ENCODE peak calls at places on chromosomes 6 and 20, in five cellular contexts. C, E, F, N and B are unnamed samples.

GRCh38 chr6:170178561-170179477 is 112.1 kb downstream of the DLL1 start:
- DNase-seq in C (peak), E (no peak), F (no peak), N (peak), B (no peak)

GRCh38 chr6:36289281-36290018 is 19.6 kb downstream of the PNPLA1 start:
- DNase-seq in C (no peak), E (no peak), F (no peak), N (no peak), B (no peak)

GRCh38 chr20:20780127-20780822 is 67.8 kb upstream of the RALGAPA2 start:
- DNase-seq in C (no peak), E (peak), F (peak), N (no peak), B (no peak)

GRCh38 chr6:81820979-81821378 is 68.5 kb upstream of the TENT5A start:
- DNase-seq in C (no peak), E (no peak), F (peak), N (no peak), B (no peak)

GRCh38 chr6:1615651-1616420 is 6.1 kb downstream of the FOXC1 start:
- DNase-seq in C (no peak), E (no peak), F (no peak), N (no peak), B (no peak)

GRCh38 chr20:51318058-51318960 is 224.2 kb downstream of the NFATC2 start:
- DNase-seq in C (no peak), E (peak), F (no peak), N (peak), B (peak)

GRCh38 chr20:49045440-49046086 is 549 bp upstream of the CSE1L start:
- DNase-seq in C (peak), E (no peak), F (no peak), N (peak), B (no peak)

GRCh38 chr6:2155206-2155605 is 90.2 kb downstream of the GMDS start:
- DNase-seq in C (no peak), E (no peak), F (no peak), N (no peak), B (no peak)

GRCh38 chr20:19654906-19655305 is 103.2 kb upstream of the RIN2 start:
- DNase-seq in C (no peak), E (no peak), F (no peak), N (no peak), B (no peak)

GRCh38 chr20:24961384-24962181 is 12.5 kb downstream of the CST7 start:
- DNase-seq in C (no peak), E (no peak), F (no peak), N (no peak), B (no peak)

GRCh38 chr6:150560884-150561219 is 38.8 kb upstream of the PLEKHG1 start:
- DNase-seq in C (no peak), E (no peak), F (no peak), N (no peak), B (no peak)

GRCh38 chr6:81929828-81930227 is 177.3 kb upstream of the TENT5A start:
- DNase-seq in C (peak), E (no peak), F (no peak), N (no peak), B (no peak)

GRCh38 chr6:33978593-33979150 is 167.2 kb downstream of the GRM4 start:
- DNase-seq in C (no peak), E (no peak), F (no peak), N (no peak), B (no peak)

GRCh38 chr20:4937422-4938319 is 63.6 kb downstream of the SLC23A2 start:
- DNase-seq in C (peak), E (no peak), F (no peak), N (no peak), B (no peak)

GRCh38 chr6:131159578-131159977 is 24.3 kb downstream of the AKAP7 start:
- DNase-seq in C (peak), E (no peak), F (no peak), N (no peak), B (no peak)

GRCh38 chr20:49891486-49891885 is 23.8 kb downstream of the SPATA2 start:
- DNase-seq in C (no peak), E (no peak), F (no peak), N (no peak), B (no peak)

GRCh38 chr6:87504440-87504839 is 31.7 kb downstream of the SLC35A1 start:
- DNase-seq in C (peak), E (no peak), F (no peak), N (no peak), B (no peak)

GRCh38 chr20:50020283-50020682 is 37.5 kb downstream of the SNAI1 start:
- DNase-seq in C (peak), E (peak), F (no peak), N (no peak), B (no peak)

GRCh38 chr6:139588076-139588639 is 213.7 kb upstream of the CITED2 start:
- DNase-seq in C (peak), E (no peak), F (no peak), N (no peak), B (peak)

GRCh38 chr20:44839481-44839880 is 29.1 kb upstream of the RIMS4 start:
- DNase-seq in C (no peak), E (no peak), F (no peak), N (no peak), B (no peak)

GRCh38 chr6:49579649-49580048 is 29.2 kb downstream of the C6orf141 start:
- DNase-seq in C (no peak), E (no peak), F (no peak), N (no peak), B (no peak)

GRCh38 chr6:49582529-49582928 is 32.1 kb downstream of the C6orf141 start:
- DNase-seq in C (no peak), E (no peak), F (no peak), N (no peak), B (no peak)

DNA sequence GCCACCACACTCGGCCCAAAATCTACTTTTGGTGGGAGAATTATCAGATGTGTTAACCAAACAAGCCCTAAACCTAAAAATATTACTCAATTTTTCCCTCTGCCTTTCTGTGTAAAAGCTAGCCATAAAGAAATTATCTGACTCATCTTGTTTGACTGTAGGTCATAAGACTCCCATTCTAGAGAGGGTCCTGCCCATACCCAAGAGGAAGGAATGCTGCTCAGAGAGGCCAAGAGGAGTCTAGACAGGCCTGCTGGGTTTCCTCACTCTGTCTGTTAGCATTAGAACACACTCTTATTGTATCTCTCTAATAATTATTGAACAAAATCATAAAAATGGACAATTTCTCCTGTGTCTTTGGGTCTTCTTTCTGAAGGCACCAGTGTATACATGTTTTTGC is 26.1 kb downstream of the C6orf141 start:
- DNase-seq in C (no peak), E (no peak), F (no peak), N (no peak), B (no peak)
- TF ChIP-seq RCOR1 in C (no peak), E (no peak), F (no peak), N (no peak), B (no peak)

DNA sequence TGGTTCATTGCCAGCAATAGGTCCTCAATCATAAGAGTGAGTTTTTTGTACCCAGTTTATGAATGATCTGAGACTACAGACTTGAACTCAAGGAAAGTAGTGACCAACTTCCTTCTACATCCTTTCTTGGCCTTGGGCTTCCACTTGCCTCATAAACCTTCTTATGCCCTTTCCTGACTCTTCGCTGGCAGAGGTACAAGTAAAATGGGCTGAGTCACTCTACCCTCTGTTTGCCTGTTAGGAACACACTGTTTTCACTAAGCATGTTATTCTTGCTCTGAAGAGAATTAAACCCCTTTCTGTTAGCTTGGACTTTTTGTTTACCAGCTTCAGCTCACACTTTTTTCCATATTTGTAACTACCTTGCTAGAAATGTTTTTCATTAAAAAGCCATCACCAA is 74.4 kb downstream of the PKHD1 start:
- DNase-seq in C (no peak), E (peak), F (no peak), N (no peak), B (no peak)
- TF ChIP-seq RCOR1 in C (no peak), E (no peak), F (no peak), N (no peak), B (no peak)

GRCh38 chr6:125123051-125123450 is 30.5 kb upstream of the TPD52L1 start:
- DNase-seq in C (no peak), E (no peak), F (no peak), N (no peak), B (no peak)
- TF ChIP-seq RCOR1 in C (no peak), E (no peak), F (no peak), N (no peak), B (no peak)

GRCh38 chr20:52975024-52975732 is 3.0 kb downstream of the TSHZ2 start:
- DNase-seq in C (no peak), E (no peak), F (peak), N (peak), B (no peak)

GRCh38 chr20:52972190-52972937 is at the start of gene TSHZ2:
- DNase-seq in C (peak), E (peak), F (no peak), N (peak), B (no peak)

GRCh38 chr20:52974155-52974554 is 2.0 kb downstream of the TSHZ2 start:
- DNase-seq in C (no peak), E (no peak), F (peak), N (peak), B (no peak)

GRCh38 chr20:52971498-52972189 is 514 bp upstream of the TSHZ2 start:
- DNase-seq in C (no peak), E (no peak), F (no peak), N (no peak), B (no peak)

DNA sequence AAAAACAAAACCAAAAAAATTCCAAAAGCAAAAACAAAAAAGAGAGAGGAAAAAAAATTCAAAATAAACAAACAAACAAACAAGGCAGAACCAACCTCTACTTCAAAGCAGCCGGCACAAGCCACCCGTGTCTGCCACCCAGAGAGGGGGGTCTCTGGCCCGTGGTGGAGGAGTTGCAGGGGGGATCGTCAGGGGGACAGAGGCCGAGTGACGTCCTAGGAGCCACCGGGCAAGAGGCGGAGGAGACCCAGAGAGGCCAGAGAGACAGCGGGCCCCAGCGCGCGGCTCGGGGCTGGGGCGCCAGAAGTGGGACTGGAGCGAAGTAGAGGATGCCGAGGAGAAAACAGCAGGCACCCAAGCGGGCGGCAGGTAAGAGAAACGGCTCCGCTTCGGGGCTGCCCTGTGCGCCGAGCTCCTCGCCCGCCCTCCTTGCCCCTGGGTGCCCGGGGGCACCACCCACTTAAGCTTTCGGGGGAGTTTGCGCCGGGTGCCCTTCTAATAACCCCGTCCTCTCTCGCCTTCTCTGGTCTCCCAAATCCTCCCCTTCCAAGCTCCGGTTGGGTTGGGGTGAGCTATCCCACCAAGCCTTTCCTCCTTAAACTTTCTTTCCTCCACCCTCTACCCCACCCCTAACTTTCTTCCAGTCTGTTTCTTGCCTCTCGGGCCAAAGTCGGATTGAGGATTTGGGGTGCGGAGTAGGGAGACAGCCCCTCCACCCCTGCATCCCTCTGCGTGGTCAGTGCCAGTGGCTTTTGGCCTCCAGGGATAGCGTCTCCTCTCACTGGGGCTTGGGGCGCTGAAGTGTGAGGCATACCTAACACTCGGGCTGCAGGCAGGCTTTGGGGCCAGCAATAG is 1.0 kb downstream of the TSHZ2 start:
- DNase-seq in C (no peak), E (no peak), F (no peak), N (peak), B (no peak)
- TF ChIP-seq RCOR1 in C (no peak), E (no peak), F (no peak), N (no peak), B (no peak)

GRCh38 chr6:165713845-165714466 is 50.9 kb upstream of the PDE10A start:
- DNase-seq in C (no peak), E (no peak), F (no peak), N (no peak), B (no peak)
- TF ChIP-seq RCOR1 in C (no peak), E (no peak), F (no peak), N (no peak), B (no peak)

GRCh38 chr6:132937466-132937906 is 123.1 kb downstream of the RPS12 start:
- DNase-seq in C (peak), E (peak), F (no peak), N (peak), B (peak)
- TF ChIP-seq RCOR1 in C (no peak), E (no peak), F (no peak), N (no peak), B (no peak)

GRCh38 chr6:132220800-132221199 is 180.5 kb downstream of the MOXD1 start:
- DNase-seq in C (no peak), E (no peak), F (no peak), N (no peak), B (no peak)

GRCh38 chr6:132214716-132215115 is 186.6 kb downstream of the MOXD1 start:
- DNase-seq in C (no peak), E (no peak), F (no peak), N (no peak), B (no peak)

GRCh38 chr6:132215805-132216204 is 185.5 kb downstream of the MOXD1 start:
- DNase-seq in C (no peak), E (no peak), F (no peak), N (no peak), B (no peak)

GRCh38 chr6:132219901-132220300 is 181.4 kb downstream of the MOXD1 start:
- DNase-seq in C (no peak), E (no peak), F (no peak), N (no peak), B (no peak)

DNA sequence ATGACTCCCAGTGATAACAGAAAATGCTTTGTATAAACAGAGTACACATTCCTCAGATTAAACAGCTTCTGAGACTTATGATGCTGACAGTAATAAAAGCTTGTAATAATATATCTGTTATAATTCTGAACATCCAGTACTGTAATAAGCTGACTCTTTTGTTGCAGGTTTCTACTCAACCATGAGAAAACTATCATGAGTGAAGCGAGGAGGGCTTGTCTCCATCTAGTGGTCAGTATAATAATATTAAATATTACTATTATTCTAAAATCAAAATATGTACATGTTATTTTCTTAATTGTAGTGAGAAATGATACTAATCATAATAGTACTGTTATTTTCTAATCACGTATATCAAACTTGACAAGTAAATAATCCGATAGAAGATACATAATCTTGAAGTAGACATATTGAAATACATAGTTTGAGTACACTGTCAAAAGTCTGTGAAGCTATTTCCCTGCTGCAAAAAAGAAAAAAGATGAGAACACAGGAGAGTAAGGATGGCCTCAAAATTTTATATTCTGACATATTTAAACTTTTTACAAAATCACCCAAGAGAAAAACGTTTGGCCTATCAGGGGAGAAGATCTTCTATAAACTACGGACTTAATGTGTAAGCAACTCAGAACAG is 183.1 kb downstream of the MOXD1 start:
- DNase-seq in C (peak), E (no peak), F (no peak), N (peak), B (no peak)
- TF ChIP-seq RCOR1 in C (no peak), E (no peak), F (no peak), N (no peak), B (no peak)

GRCh38 chr20:57428611-57429496 is 37.7 kb downstream of the RBM38 start:
- DNase-seq in C (no peak), E (no peak), F (no peak), N (no peak), B (no peak)
- TF ChIP-seq RCOR1 in C (no peak), E (no peak), F (no peak), N (no peak), B (no peak)